ENCODE peak calls at places on chromosomes 6 and 20, in six cellular contexts. F is stimulated activated CD4-positive, alpha-beta T cell treated with anti-CD3 and anti-CD28 coated beads, Interleukin-15, amount 100 ng/mL, for 1 hour; A is COR-L47; L is astrocyte of the spinal cord; B is NAMALWA; N is cardiac fibroblast. P is an unnamed sample.

GRCh38 chr6:17107768-17108325 is 6.0 kb downstream of the STMND1 start:
- DNase-seq in L (no peak), A (no peak), F (no peak), N (no peak), B (no peak), P (no peak)

GRCh38 chr6:67593247-67593646 is 1041.8 kb upstream of the ADGRB3 start:
- DNase-seq in N (no peak), B (no peak), A (no peak), L (no peak), F (no peak), P (no peak)

GRCh38 chr6:156348376-156348775 is 428.8 kb upstream of the ARID1B start:
- DNase-seq in N (no peak), A (no peak), L (no peak), B (no peak), F (no peak), P (no peak)

GRCh38 chr20:49676581-49677291 is 36.9 kb downstream of the B4GALT5 start:
- DNase-seq in L (peak; percentile 67), F (no peak), B (no peak), A (no peak), N (no peak), P (peak; percentile 81)

GRCh38 chr20:2283706-2284423 is 11.9 kb upstream of the TGM3 start:
- DNase-seq in A (no peak), N (no peak), B (no peak), F (no peak), L (no peak), P (no peak)

GRCh38 chr20:51831891-51832675 is 29.8 kb upstream of the SALL4 start:
- DNase-seq in N (no peak), F (no peak), A (no peak), B (no peak), L (no peak), P (no peak)

GRCh38 chr6:36053878-36054277 is 26.3 kb downstream of the MAPK14 start:
- DNase-seq in B (no peak), N (peak; percentile 63), L (no peak), F (no peak), A (no peak), P (no peak)

GRCh38 chr6:8627085-8627861 is 191.9 kb upstream of the SLC35B3 start:
- DNase-seq in N (no peak), F (no peak), B (no peak), L (peak; percentile 82), A (no peak), P (peak; percentile 54)

GRCh38 chr6:81838031-81838430 is 85.5 kb upstream of the TENT5A start:
- DNase-seq in B (no peak), L (peak; percentile 36), N (peak; percentile 57), F (no peak), A (no peak), P (peak; percentile 67)

GRCh38 chr20:50338479-50339195 is 148.0 kb downstream of the CEBPB start:
- DNase-seq in F (peak; percentile 20), A (no peak), L (peak; percentile 55), N (peak; percentile 31), B (peak; percentile 55), P (peak; percentile 50)

P was measured in OCI-M1.